ENCODE peak calls at places on chromosomes 5 and 9, in six cellular contexts. S is heart right ventricle, Z is NCI-H1105, Y is hippocampal formation, N is astrocyte, K is HuH-7.5. B is an unnamed sample.

GRCh38 chr9:124267271-124267807 is 9.6 kb downstream of the NEK6 start:
- DNase-seq in S (no peak), Z (no peak), Y (no peak), N (peak), K (no peak), B (peak)

GRCh38 chr5:177494356-177495195 is 2.8 kb downstream of the PDLIM7 start:
- DNase-seq in S (peak), Z (no peak), Y (no peak), N (peak), K (no peak), B (no peak)

GRCh38 chr5:168159425-168159824 is 132.0 kb upstream of the WWC1 start:
- DNase-seq in S (no peak), Z (peak), Y (no peak), N (no peak), K (no peak), B (peak)

GRCh38 chr5:11180890-11181289 is 419.9 kb upstream of the DAP start:
- DNase-seq in S (no peak), Z (no peak), Y (no peak), N (no peak), K (no peak), B (no peak)

GRCh38 chr5:32072054-32072453 is 102.1 kb downstream of the GOLPH3 start:
- DNase-seq in S (no peak), Z (no peak), Y (no peak), N (no peak), K (no peak), B (no peak)

GRCh38 chr5:141529002-141529401 is 40.1 kb downstream of the PCDHGC5 start:
- DNase-seq in S (peak), Z (no peak), Y (no peak), N (peak), K (no peak), B (no peak)

GRCh38 chr5:153573326-153574033 is 83.0 kb downstream of the GRIA1 start:
- DNase-seq in S (no peak), Z (peak), Y (no peak), N (no peak), K (no peak), B (no peak)

GRCh38 chr9:130835441-130836298 is 616 bp downstream of the ABL1 start:
- DNase-seq in S (peak), Z (peak), Y (peak), N (peak), K (peak), B (peak)

GRCh38 chr9:110148384-110148783 is 59.6 kb downstream of the C9orf152 start:
- DNase-seq in S (no peak), Z (no peak), Y (no peak), N (no peak), K (no peak), B (no peak)

B was measured in NCI-H1092 treated with DMSO at 0.1 percent for 48 hours.